ENCODE peak calls at places on chromosomes 2 and 18, in eight cellular contexts. O, Q, D, I, E, A, X and C are unnamed samples.

GRCh38 chr2:210584834-210585233 is 28.4 kb downstream of the CPS1 start:
- DNase-seq in O (no peak), Q (no peak), D (no peak), I (no peak), E (no peak), A (no peak), X (peak; percentile 40), C (no peak)

GRCh38 chr2:3000968-3001367 is 376.6 kb downstream of the EIPR1 start:
- DNase-seq in O (no peak), Q (no peak), D (no peak), I (no peak), E (no peak), A (no peak), X (no peak), C (no peak)

GRCh38 chr2:216195565-216195978 is 86.4 kb downstream of the XRCC5 start:
- DNase-seq in O (peak; percentile 27), Q (no peak), D (peak; percentile 39), I (no peak), E (no peak), A (no peak), X (peak; percentile 70), C (no peak)

GRCh38 chr2:105406221-105406620 is 7.4 kb upstream of the FHL2 start:
- DNase-seq in O (no peak), Q (peak; percentile 94), D (no peak), I (no peak), E (no peak), A (no peak), X (peak; percentile 58), C (no peak)

GRCh38 chr2:28676153-28676835 is 75.3 kb upstream of the PPP1CB start:
- DNase-seq in O (no peak), Q (no peak), D (no peak), I (no peak), E (no peak), A (no peak), X (no peak), C (no peak)

GRCh38 chr2:161613161-161613560 is 11.1 kb upstream of the SLC4A10 start:
- DNase-seq in O (no peak), Q (no peak), D (no peak), I (no peak), E (no peak), A (no peak), X (no peak), C (no peak)

GRCh38 chr2:224142397-224143312 is 103.6 kb upstream of the SERPINE2 start:
- DNase-seq in O (peak; percentile 23), Q (no peak), D (no peak), I (no peak), E (no peak), A (no peak), X (peak; percentile 79), C (no peak)

GRCh38 chr18:939167-939566 is 34.5 kb downstream of the ADCYAP1 start:
- DNase-seq in O (peak; percentile 49), Q (no peak), D (no peak), I (no peak), E (no peak), A (no peak), X (peak; percentile 37), C (no peak)

GRCh38 chr2:70069049-70069448 is 18.2 kb upstream of the PCBP1 start:
- DNase-seq in O (no peak), Q (no peak), D (peak; percentile 77), I (no peak), E (no peak), A (peak; percentile 64), X (peak; percentile 40), C (no peak)

GRCh38 chr2:12879649-12880048 is 162.9 kb downstream of the TRIB2 start:
- DNase-seq in O (no peak), Q (no peak), D (no peak), I (no peak), E (no peak), A (no peak), X (no peak), C (no peak)